ENCODE peak calls at places on chromosomes 12 and 14, in five cellular contexts. K is thyroid gland, R is uterus, S is body of pancreas, T is tibial nerve. A is an unnamed sample. For H3K9me3, the result is how much of the 10 kb centered on the place peaks cover.

GRCh38 chr12:88646824-88647223 is 66.6 kb upstream of the KITLG start:
- DNase-seq in K (no peak), R (no peak), S (no peak), T (no peak), A (no peak)

GRCh38 chr12:105279460-105280056 is 43.6 kb upstream of the APPL2 start:
- DNase-seq in K (peak), R (no peak), S (peak), T (no peak), A (no peak)

GRCh38 chr12:122088181-122088810 is 9.7 kb downstream of the MLXIP start:
- DNase-seq in K (no peak), R (no peak), S (peak), T (no peak), A (no peak)

GRCh38 chr14:98444077-98444476 is 827.9 kb downstream of the BCL11B start:
- DNase-seq in K (no peak), R (no peak), S (no peak), T (no peak), A (no peak)

GRCh38 chr12:38175538-38175937 is 141.0 kb upstream of the ALG10B start:
- DNase-seq in K (no peak), R (no peak), S (no peak), T (no peak), A (no peak)

GRCh38 chr14:105617201-105617777 is 90.9 kb downstream of the TMEM121 start:
- DNase-seq in K (no peak), R (no peak), S (no peak), T (no peak), A (no peak)

GRCh38 chr12:107344035-107344808 is 250.9 kb upstream of the CRY1 start:
- DNase-seq in K (no peak), R (no peak), S (no peak), T (no peak), A (no peak)

GRCh38 chr12:115046805-115047204 is 362.8 kb upstream of the TBX3 start:
- DNase-seq in K (no peak), R (no peak), S (no peak), T (no peak), A (no peak)

GRCh38 chr14:102088012-102088792 is 1.4 kb upstream of the HSP90AA1 start:
- DNase-seq in K (peak), R (peak), S (peak), T (peak), A (peak)

GRCh38 chr12:122850695-122851350 is 15.6 kb downstream of the HIP1R start:
- DNase-seq in K (no peak), R (no peak), S (no peak), T (no peak), A (no peak)

GRCh38 chr14:99706121-99706900 is 22.2 kb downstream of the CYP46A1 start:
- DNase-seq in K (no peak), R (no peak), S (no peak), T (no peak), A (no peak)

GRCh38 chr14:61561657-61562276 is 133.5 kb upstream of the HIF1A start:
- DNase-seq in K (peak), R (peak), S (peak), T (peak), A (peak)

GRCh38 chr12:120532701-120533238 is 1.4 kb upstream of the RNF10 start:
- DNase-seq in K (no peak), R (no peak), S (no peak), T (no peak), A (no peak)

GRCh38 chr12:77645966-77646598 is 184.6 kb upstream of the NAV3 start:
- DNase-seq in K (no peak), R (no peak), S (no peak), T (no peak), A (no peak)

GRCh38 chr12:76450690-76451089 is 102.5 kb upstream of the BBS10 start:
- DNase-seq in K (no peak), R (no peak), S (no peak), T (no peak), A (no peak)

GRCh38 chr12:58029260-58029659 is 87.9 kb downstream of the ATP23 start:
- DNase-seq in K (no peak), R (no peak), S (no peak), T (no peak), A (no peak)

GRCh38 chr14:68968051-68968450 is 11.1 kb downstream of the ACTN1 start:
- DNase-seq in K (no peak), R (no peak), S (no peak), T (no peak), A (no peak)

GRCh38 chr14:49586673-49587460 is 687 bp upstream of the RPS29 start:
- DNase-seq in K (peak), R (peak), S (no peak), T (no peak), A (peak)

GRCh38 chr12:116459921-116460666 is 99.1 kb upstream of the MAP1LC3B2 start:
- DNase-seq in K (no peak), R (no peak), S (no peak), T (no peak), A (no peak)

GRCh38 chr12:117658226-117658625 is 296.8 kb upstream of the NOS1 start:
- DNase-seq in K (no peak), R (no peak), S (no peak), T (no peak), A (no peak)

GRCh38 chr14:99522457-99522891 is 41.3 kb downstream of the CCNK start:
- DNase-seq in K (peak), R (peak), S (no peak), T (no peak), A (peak)

GRCh38 chr14:51176819-51177218 is 63.2 kb upstream of the TMX1 start:
- DNase-seq in K (peak), R (no peak), S (no peak), T (no peak), A (no peak)

GRCh38 chr12:28708918-28709371 is 440.1 kb upstream of the FAR2 start:
- DNase-seq in K (peak), R (no peak), S (no peak), T (peak), A (no peak)

GRCh38 chr14:104442107-104442551 is 137.4 kb upstream of the C14orf180 start:
- DNase-seq in K (no peak), R (no peak), S (no peak), T (no peak), A (no peak)

GRCh38 chr14:101549154-101549553 is 12.1 kb upstream of the DIO3 start:
- DNase-seq in K (no peak), R (no peak), S (no peak), T (no peak), A (no peak)

GRCh38 chr14:75835156-75836141 is 146.3 kb downstream of the TGFB3 start:
- DNase-seq in K (no peak), R (no peak), S (no peak), T (no peak), A (no peak)

GRCh38 chr12:72522411-72522810 is 250.2 kb downstream of the TRHDE start:
- DNase-seq in K (no peak), R (no peak), S (no peak), T (no peak), A (no peak)

GRCh38 chr12:6773662-6774351 is 1.5 kb downstream of the LAG3 start:
- DNase-seq in K (no peak), R (no peak), S (no peak), T (no peak), A (no peak)

GRCh38 chr12:15550778-15551177 is 228.5 kb downstream of the PTPRO start:
- DNase-seq in K (no peak), R (no peak), S (no peak), T (no peak), A (no peak)

GRCh38 chr14:58607571-58608317 is 30.0 kb upstream of the DACT1 start:
- DNase-seq in K (no peak), R (no peak), S (no peak), T (no peak), A (no peak)

GRCh38 chr14:100664841-100665425 is 61.8 kb upstream of the DLK1 start:
- DNase-seq in K (no peak), R (peak), S (peak), T (no peak), A (peak)

GRCh38 chr14:72129283-72129682 is 197.1 kb downstream of the RGS6 start:
- DNase-seq in K (no peak), R (no peak), S (peak), T (no peak), A (no peak)

GRCh38 chr12:25182765-25183164 is 12.2 kb downstream of the DNAI7 start:
- DNase-seq in K (no peak), R (no peak), S (no peak), T (no peak), A (no peak)

GRCh38 chr14:57066887-57067513 is 201.7 kb downstream of the EXOC5 start:
- DNase-seq in K (peak), R (no peak), S (peak), T (no peak), A (peak)
- H3K4me3 ChIP-seq in K (no peak), R (no peak), S (no peak), T (no peak), A (no peak)

DNA sequence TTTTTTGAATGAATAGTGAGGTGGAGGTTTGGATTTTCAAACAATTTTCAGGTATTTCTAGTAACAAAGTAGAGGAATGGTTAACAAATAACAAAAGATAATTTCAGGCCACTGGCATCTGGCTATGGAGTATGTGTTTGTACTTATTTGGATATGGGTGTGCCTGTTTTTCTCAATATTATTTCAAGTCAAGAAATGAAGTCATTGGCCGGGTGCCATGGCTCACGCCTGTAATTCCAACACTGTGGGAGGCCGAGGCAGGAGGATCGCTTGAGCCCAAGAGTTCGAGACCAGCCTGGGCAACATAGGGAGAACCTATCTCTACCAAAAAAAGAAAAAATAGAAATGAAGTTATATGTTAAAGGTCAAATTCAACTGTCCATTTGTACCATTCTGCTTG is 13.9 kb downstream of the SLC35E3 start:
- DNase-seq in K (no peak), R (no peak), S (no peak), T (no peak), A (no peak)
- H3K9me3 ChIP-seq in K (under half), R (under half), S (under half), T (under half), A (under half)

GRCh38 chr12:49863946-49864816 is 21.3 kb upstream of the BCDIN3D start:
- DNase-seq in K (peak), R (no peak), S (no peak), T (no peak), A (no peak)
- H3K4me3 ChIP-seq in K (no peak), R (no peak), S (no peak), T (no peak), A (no peak)

DNA sequence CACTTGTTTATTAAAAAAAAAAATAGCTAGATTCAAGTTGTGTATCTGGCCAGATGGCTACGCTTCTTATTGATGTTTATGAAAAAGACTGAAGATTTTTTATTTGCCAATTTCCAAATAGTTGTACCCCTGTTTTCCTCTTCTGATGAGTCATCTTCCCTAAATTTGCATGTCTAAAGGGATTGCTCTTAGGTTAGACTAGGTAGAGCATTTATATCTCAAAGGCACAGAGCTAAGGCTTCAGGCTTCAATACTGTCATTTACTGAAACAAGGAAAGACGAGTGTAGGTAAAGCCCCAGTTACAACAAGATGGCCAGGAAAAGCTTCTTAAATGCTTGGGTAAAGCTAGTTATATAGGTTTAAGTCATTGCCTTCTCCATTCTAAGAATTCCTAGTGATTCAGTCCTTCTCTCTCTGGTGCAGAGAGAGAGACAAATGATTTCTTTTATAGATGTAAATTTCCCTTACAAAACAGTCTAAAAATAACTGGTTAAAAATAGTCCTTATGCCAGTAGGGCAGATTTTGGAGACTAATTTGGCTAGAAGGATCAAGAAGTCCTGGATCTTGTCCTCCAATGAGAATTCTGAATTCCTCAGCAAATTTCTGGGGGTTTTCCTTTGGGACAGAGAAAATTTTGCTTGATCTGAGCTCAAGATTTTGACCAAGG is 26.1 kb downstream of the LEMD3 start:
- DNase-seq in K (no peak), R (no peak), S (no peak), T (no peak), A (no peak)
- H3K9me3 ChIP-seq in K (under half), R (under half), S (under half), T (under half), A (under half)

GRCh38 chr14:81571437-81571836 is 37.8 kb upstream of the SEL1L start:
- DNase-seq in K (no peak), R (no peak), S (no peak), T (no peak), A (no peak)
- H3K4me3 ChIP-seq in K (no peak), R (no peak), S (no peak), T (no peak), A (no peak)

GRCh38 chr14:23307146-23307447 is 464 bp downstream of the BCL2L2 start:
- DNase-seq in K (no peak), R (no peak), S (no peak), T (no peak), A (no peak)

GRCh38 chr14:23308721-23309445 is 2.2 kb downstream of the BCL2L2 start:
- DNase-seq in K (no peak), R (no peak), S (no peak), T (no peak), A (no peak)

GRCh38 chr14:23306113-23306411 is 571 bp upstream of the BCL2L2 start:
- DNase-seq in K (no peak), R (no peak), S (no peak), T (no peak), A (no peak)

GRCh38 chr14:23307687-23308644 is 1.3 kb downstream of the BCL2L2 start:
- DNase-seq in K (no peak), R (no peak), S (no peak), T (no peak), A (no peak)

GRCh38 chr14:23306412-23307145 is at the start of gene BCL2L2:
- DNase-seq in K (peak), R (peak), S (peak), T (peak), A (peak)
- H3K9me3 ChIP-seq in K (under half), R (under half), S (under half), T (under half), A (under half)

DNA sequence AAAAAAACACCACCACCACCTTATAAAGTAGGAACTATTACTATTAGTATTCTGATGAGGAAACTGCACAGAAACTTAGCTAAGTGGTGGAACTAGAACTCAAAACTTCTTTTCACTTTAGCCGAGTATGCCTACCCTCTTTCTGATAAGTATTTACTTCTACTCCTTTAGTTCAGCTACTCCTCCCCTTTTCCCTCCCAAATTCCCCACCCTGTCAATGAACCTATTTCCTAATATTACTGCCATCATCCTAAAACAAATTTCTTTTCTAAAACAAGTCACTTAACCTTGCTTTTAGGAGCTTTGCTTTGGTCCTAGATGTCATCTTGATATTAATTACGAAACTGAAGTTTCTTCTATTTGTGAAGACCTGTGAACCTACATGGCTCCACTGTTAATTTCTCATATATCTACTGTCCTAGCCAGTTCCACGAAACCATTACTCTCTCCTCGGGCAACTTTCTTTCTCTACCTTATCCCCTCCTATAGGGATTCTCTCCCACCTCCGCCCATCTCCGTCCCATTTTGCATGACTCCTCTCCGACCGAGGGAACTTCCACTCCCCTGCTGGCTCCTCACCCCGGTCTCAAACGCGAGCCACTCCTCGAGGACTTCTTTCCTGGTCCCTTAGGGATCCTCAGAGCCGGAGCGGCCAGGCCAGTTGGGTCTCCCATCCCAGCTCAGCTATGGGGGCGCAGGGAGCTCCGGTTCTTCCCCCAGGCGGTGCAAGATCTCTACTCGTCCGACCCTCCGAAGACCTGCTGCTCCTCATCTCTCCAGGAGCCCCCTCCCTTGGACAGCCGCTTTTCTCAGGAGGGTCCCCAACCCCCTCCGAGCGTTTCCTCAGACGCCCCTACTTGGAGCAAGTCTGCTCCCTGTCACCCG is 1.1 kb downstream of the NUMB start:
- DNase-seq in K (peak), R (peak), S (no peak), T (no peak), A (peak)
- H3K4me3 ChIP-seq in K (peak), R (peak), S (peak), T (peak), A (peak)

DNA sequence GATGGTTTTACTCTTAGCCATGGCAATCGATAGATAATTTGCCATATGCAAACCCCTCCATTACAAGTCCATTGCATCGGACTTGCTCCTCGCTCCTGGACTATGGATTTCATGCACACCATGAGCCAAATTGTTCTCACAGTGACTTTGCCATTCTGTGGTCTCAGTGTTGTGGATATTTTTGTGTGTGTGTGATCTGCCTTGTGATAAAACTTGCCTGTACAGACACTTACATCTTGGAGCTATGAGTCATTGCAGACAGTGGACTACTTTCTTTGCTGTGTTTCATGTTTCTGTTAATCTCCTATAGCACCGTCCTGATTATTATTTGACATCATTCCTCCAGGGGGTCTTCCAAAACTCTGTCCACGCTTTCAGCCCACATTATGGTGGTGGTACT is 8.4 kb upstream of the OR4K13 start:
- DNase-seq in K (no peak), R (no peak), S (no peak), T (no peak), A (no peak)
- H3K9me3 ChIP-seq in K (under half), R (under half), S (under half), T (under half), A (under half)